ENCODE peak calls at places on chromosome 7, in six cellular contexts. One of them, this sample, is unnamed.

GRCh38 chr7:132666786-132667185 is 90.5 kb upstream of the PLXNA4 start:
- DNase-seq in HCT116: no peak
- DNase-seq in Caco-2: no peak
- DNase-seq in tibial nerve: no peak
- DNase-seq in fibroblast of lung: no peak
- DNase-seq in transverse colon: no peak
- DNase-seq in this sample: no peak

GRCh38 chr7:138077809-138078208 is 1.6 kb downstream of the AKR1D1 start:
- DNase-seq in transverse colon: no peak
- DNase-seq in Caco-2: no peak
- DNase-seq in tibial nerve: no peak
- DNase-seq in HCT116: no peak
- DNase-seq in fibroblast of lung: no peak
- DNase-seq in this sample: no peak

GRCh38 chr7:78777844-78778243 is 675.6 kb downstream of the MAGI2 start:
- DNase-seq in Caco-2: no peak
- DNase-seq in fibroblast of lung: no peak
- DNase-seq in transverse colon: no peak
- DNase-seq in tibial nerve: no peak
- DNase-seq in HCT116: no peak
- DNase-seq in this sample: no peak

GRCh38 chr7:105838273-105839141 is 37.9 kb downstream of the ATXN7L1 start:
- DNase-seq in fibroblast of lung: no peak
- DNase-seq in transverse colon: peak; percentile 71
- DNase-seq in HCT116: no peak
- DNase-seq in Caco-2: no peak
- DNase-seq in tibial nerve: peak; percentile 21
- DNase-seq in this sample: no peak

GRCh38 chr7:41698726-41699125 is 4.2 kb downstream of the INHBA start:
- DNase-seq in transverse colon: no peak
- DNase-seq in HCT116: no peak
- DNase-seq in fibroblast of lung: peak; percentile 68
- DNase-seq in Caco-2: no peak
- DNase-seq in tibial nerve: no peak
- DNase-seq in this sample: peak; percentile 64

GRCh38 chr7:1418505-1419309 is 40.6 kb downstream of the MICALL2 start:
- DNase-seq in Caco-2: peak; percentile 41
- DNase-seq in fibroblast of lung: peak; percentile 21
- DNase-seq in HCT116: peak; percentile 94
- DNase-seq in tibial nerve: no peak
- DNase-seq in transverse colon: no peak
- DNase-seq in this sample: no peak

GRCh38 chr7:106031271-106032029 is 68.4 kb downstream of the CDHR3 start:
- DNase-seq in Caco-2: no peak
- DNase-seq in fibroblast of lung: peak; percentile 50
- DNase-seq in transverse colon: no peak
- DNase-seq in tibial nerve: no peak
- DNase-seq in HCT116: no peak
- DNase-seq in this sample: no peak

GRCh38 chr7:91031757-91032156 is 232.5 kb upstream of the FZD1 start:
- DNase-seq in fibroblast of lung: no peak
- DNase-seq in Caco-2: no peak
- DNase-seq in HCT116: no peak
- DNase-seq in tibial nerve: no peak
- DNase-seq in transverse colon: no peak
- DNase-seq in this sample: no peak

GRCh38 chr7:112135815-112136706 is 70.1 kb downstream of the DOCK4 start:
- DNase-seq in transverse colon: no peak
- DNase-seq in HCT116: no peak
- DNase-seq in fibroblast of lung: no peak
- DNase-seq in Caco-2: no peak
- DNase-seq in tibial nerve: no peak
- DNase-seq in this sample: no peak

GRCh38 chr7:143733876-143734275 is 23.6 kb downstream of the CTAGE6 start:
- DNase-seq in fibroblast of lung: no peak
- DNase-seq in tibial nerve: no peak
- DNase-seq in Caco-2: no peak
- DNase-seq in HCT116: no peak
- DNase-seq in transverse colon: no peak
- DNase-seq in this sample: no peak

GRCh38 chr7:94382746-94383145 is 11.9 kb upstream of the COL1A2 start:
- DNase-seq in transverse colon: no peak
- DNase-seq in Caco-2: no peak
- DNase-seq in fibroblast of lung: no peak
- DNase-seq in HCT116: no peak
- DNase-seq in tibial nerve: no peak
- DNase-seq in this sample: no peak

GRCh38 chr7:142808802-142809583 is 38.2 kb downstream of the PRSS2 start:
- DNase-seq in HCT116: no peak
- DNase-seq in Caco-2: no peak
- DNase-seq in fibroblast of lung: no peak
- DNase-seq in tibial nerve: no peak
- DNase-seq in transverse colon: peak; percentile 77
- DNase-seq in this sample: no peak

GRCh38 chr7:38675500-38676106 is 44.4 kb upstream of the AMPH start:
- DNase-seq in fibroblast of lung: no peak
- DNase-seq in tibial nerve: no peak
- DNase-seq in Caco-2: no peak
- DNase-seq in transverse colon: no peak
- DNase-seq in HCT116: no peak
- DNase-seq in this sample: no peak

GRCh38 chr7:28954936-28955335 is 3.2 kb downstream of the TRIL start:
- DNase-seq in fibroblast of lung: no peak
- DNase-seq in transverse colon: no peak
- DNase-seq in HCT116: no peak
- DNase-seq in Caco-2: no peak
- DNase-seq in tibial nerve: no peak
- DNase-seq in this sample: no peak

GRCh38 chr7:28955723-28956607 is 2.2 kb downstream of the TRIL start:
- DNase-seq in HCT116: no peak
- DNase-seq in transverse colon: peak; percentile 88
- DNase-seq in tibial nerve: peak; percentile 51
- DNase-seq in Caco-2: peak; percentile 89
- DNase-seq in fibroblast of lung: peak; percentile 27
- DNase-seq in this sample: peak; percentile 76

GRCh38 chr7:28953628-28954027 is 4.5 kb downstream of the TRIL start:
- DNase-seq in HCT116: no peak
- DNase-seq in transverse colon: no peak
- DNase-seq in Caco-2: no peak
- DNase-seq in fibroblast of lung: peak; percentile 89
- DNase-seq in tibial nerve: no peak
- DNase-seq in this sample: no peak

GRCh38 chr7:28955356-28955722 is 2.8 kb downstream of the TRIL start:
- DNase-seq in tibial nerve: no peak
- DNase-seq in HCT116: no peak
- DNase-seq in fibroblast of lung: no peak
- DNase-seq in Caco-2: no peak
- DNase-seq in transverse colon: no peak
- DNase-seq in this sample: no peak

GRCh38 chr7:28954446-28954845 is 3.7 kb downstream of the TRIL start:
- DNase-seq in Caco-2: no peak
- DNase-seq in fibroblast of lung: peak; percentile 40
- DNase-seq in HCT116: no peak
- DNase-seq in transverse colon: no peak
- DNase-seq in tibial nerve: no peak
- DNase-seq in this sample: no peak
- H3K27me3 ChIP-seq in Caco-2: no peaks in the 10 kb centered on the region
- H3K27me3 ChIP-seq in fibroblast of lung: peaks cover 40% of the 10 kb centered on the region
- H3K27me3 ChIP-seq in HCT116: no peaks in the 10 kb centered on the region
- H3K27me3 ChIP-seq in transverse colon: peaks cover 49% of the 10 kb centered on the region
- H3K27me3 ChIP-seq in tibial nerve: no peaks in the 10 kb centered on the region
- H3K27me3 ChIP-seq in this sample: no peaks in the 10 kb centered on the region

DNA sequence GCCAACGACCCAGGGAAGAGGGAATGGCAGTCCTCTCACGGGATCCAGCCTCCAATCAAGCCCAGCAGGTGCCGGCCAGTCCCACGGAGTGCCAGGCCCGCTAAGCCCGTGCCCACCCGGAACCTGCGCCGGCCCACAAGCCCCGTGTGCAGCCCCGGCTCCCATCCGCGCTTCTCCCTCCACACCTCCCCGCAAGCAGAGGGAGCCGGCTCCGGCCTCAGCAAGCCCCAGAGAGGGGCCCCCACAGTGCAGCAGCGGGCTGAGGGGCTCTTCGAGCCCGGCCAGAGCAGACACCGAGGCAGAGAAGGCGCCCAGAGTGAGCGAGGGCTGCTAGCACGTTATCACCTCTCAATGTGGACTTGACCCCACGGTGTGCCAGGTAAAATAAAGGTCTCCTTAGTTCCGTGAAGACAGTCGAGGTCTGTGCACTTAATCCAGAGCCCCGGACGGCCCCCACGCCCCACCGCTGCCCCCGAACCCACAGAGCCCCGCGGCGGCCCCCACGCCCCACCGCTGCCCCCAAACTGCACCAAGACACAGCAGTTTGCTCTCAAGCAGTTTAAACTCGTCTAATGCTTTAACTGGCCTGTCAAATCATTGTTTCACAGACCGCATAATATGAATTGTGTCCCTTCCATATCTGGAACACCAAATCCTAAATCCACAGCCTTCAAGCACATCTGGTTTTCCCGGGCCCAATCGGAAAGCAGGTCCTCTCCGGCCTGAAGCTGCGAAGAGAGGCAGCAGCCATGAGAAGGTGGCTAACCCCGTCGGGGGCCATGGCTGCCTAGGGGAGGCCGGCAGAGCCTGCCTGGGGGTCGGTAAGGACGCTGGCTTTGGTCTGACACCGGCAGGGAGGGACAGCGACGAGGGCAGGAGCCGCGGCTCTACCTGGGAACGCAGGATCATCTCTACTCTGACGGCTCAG is 307.8 kb downstream of the PTPRN2 start:
- DNase-seq in transverse colon: no peak
- DNase-seq in tibial nerve: no peak
- DNase-seq in fibroblast of lung: no peak
- DNase-seq in Caco-2: no peak
- DNase-seq in HCT116: no peak
- DNase-seq in this sample: no peak
- H3K9me3 ChIP-seq in transverse colon: no peaks in the 10 kb centered on the region
- H3K9me3 ChIP-seq in tibial nerve: no peaks in the 10 kb centered on the region
- H3K9me3 ChIP-seq in fibroblast of lung: no peaks in the 10 kb centered on the region
- H3K9me3 ChIP-seq in Caco-2: no peaks in the 10 kb centered on the region
- H3K9me3 ChIP-seq in HCT116: no peaks in the 10 kb centered on the region
- H3K9me3 ChIP-seq in this sample: no peaks in the 10 kb centered on the region

GRCh38 chr7:153034791-153035190 is 275.2 kb downstream of the ACTR3B start:
- DNase-seq in transverse colon: no peak
- DNase-seq in tibial nerve: no peak
- DNase-seq in Caco-2: no peak
- DNase-seq in fibroblast of lung: no peak
- DNase-seq in HCT116: no peak
- DNase-seq in this sample: no peak
- H3K27me3 ChIP-seq in transverse colon: no peaks in the 10 kb centered on the region
- H3K27me3 ChIP-seq in tibial nerve: no peaks in the 10 kb centered on the region
- H3K27me3 ChIP-seq in Caco-2: no peaks in the 10 kb centered on the region
- H3K27me3 ChIP-seq in fibroblast of lung: no peaks in the 10 kb centered on the region
- H3K27me3 ChIP-seq in HCT116: peaks cover 9% of the 10 kb centered on the region
- H3K27me3 ChIP-seq in this sample: no peaks in the 10 kb centered on the region

GRCh38 chr7:212754-213153 is 20.4 kb downstream of the FAM20C start:
- DNase-seq in transverse colon: no peak
- DNase-seq in HCT116: no peak
- DNase-seq in fibroblast of lung: no peak
- DNase-seq in Caco-2: no peak
- DNase-seq in tibial nerve: no peak
- DNase-seq in this sample: no peak
- H3K9me3 ChIP-seq in transverse colon: no peaks in the 10 kb centered on the region
- H3K9me3 ChIP-seq in HCT116: no peaks in the 10 kb centered on the region
- H3K9me3 ChIP-seq in fibroblast of lung: no peaks in the 10 kb centered on the region
- H3K9me3 ChIP-seq in Caco-2: no peaks in the 10 kb centered on the region
- H3K9me3 ChIP-seq in tibial nerve: no peaks in the 10 kb centered on the region
- H3K9me3 ChIP-seq in this sample: no peaks in the 10 kb centered on the region

DNA sequence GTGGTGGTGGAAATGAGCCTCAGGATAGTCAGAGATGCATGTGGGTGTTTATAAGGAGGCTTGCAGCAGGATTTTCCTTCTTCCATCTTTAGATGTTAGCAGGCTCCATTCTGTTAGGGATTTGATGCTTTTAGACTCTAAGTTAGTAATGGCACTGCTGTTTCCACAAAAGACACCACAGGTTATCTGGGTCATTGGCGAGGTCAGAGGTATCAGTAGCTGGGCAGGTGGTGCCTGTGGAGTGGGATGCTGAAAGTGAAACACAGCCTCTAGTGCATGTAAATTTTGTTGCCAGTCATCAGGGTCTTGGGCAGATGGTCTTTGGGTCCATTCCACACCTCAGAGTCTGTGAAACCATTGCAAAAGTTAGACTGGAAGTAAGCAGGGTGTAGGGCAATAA is 833 bp upstream of the PAX4 start:
- DNase-seq in transverse colon: no peak
- DNase-seq in tibial nerve: no peak
- DNase-seq in fibroblast of lung: no peak
- DNase-seq in HCT116: no peak
- DNase-seq in Caco-2: no peak
- DNase-seq in this sample: no peak
- H3K27me3 ChIP-seq in transverse colon: peaks cover 63% of the 10 kb centered on the region
- H3K27me3 ChIP-seq in tibial nerve: no peaks in the 10 kb centered on the region
- H3K27me3 ChIP-seq in fibroblast of lung: peaks cover 47% of the 10 kb centered on the region
- H3K27me3 ChIP-seq in HCT116: peaks cover 95% of the 10 kb centered on the region
- H3K27me3 ChIP-seq in Caco-2: peaks cover 4% of the 10 kb centered on the region
- H3K27me3 ChIP-seq in this sample: peaks cover 9% of the 10 kb centered on the region

This sample was measured in prostate gland.